ENCODE peak calls at places on chromosome 3, in four cellular contexts. X is HEK293T, I is H1, R is GM12878. G is an unnamed sample.

GRCh38 chr3:15120986-15121385 is 22.0 kb upstream of the RBSN start:
- DNase-seq in R (peak; percentile 24), I (no peak), X (no peak), G (no peak)

GRCh38 chr3:118425272-118425837 is 609.3 kb downstream of the IGSF11 start:
- DNase-seq in I (no peak), R (no peak), X (no peak), G (no peak)

GRCh38 chr3:8625991-8626390 is 18.6 kb downstream of the SSUH2 start:
- DNase-seq in I (no peak), X (no peak), R (no peak), G (no peak)

GRCh38 chr3:95923496-95924210 is 890.7 kb upstream of the EPHA6 start:
- DNase-seq in I (no peak), X (no peak), R (no peak), G (no peak)

GRCh38 chr3:171526869-171527268 is 66.7 kb upstream of the TNIK start:
- DNase-seq in R (no peak), X (no peak), I (no peak), G (no peak)

GRCh38 chr3:129308636-129309035 is 30.0 kb downstream of the HMCES start:
- DNase-seq in R (no peak), I (no peak), X (no peak), G (no peak)

GRCh38 chr3:71064976-71065763 is 518.4 kb downstream of the FOXP1 start:
- DNase-seq in I (peak; percentile 82), X (peak; percentile 36), R (no peak), G (no peak)

GRCh38 chr3:87082806-87083440 is 92.0 kb upstream of the VGLL3 start:
- DNase-seq in I (peak; percentile 45), R (no peak), X (peak; percentile 60), G (peak; percentile 51)

GRCh38 chr3:113212845-113213375 is 1.6 kb downstream of the BOC start:
- DNase-seq in R (no peak), I (no peak), X (no peak), G (no peak)

GRCh38 chr3:98329392-98330124 is 24.1 kb upstream of the OR5K4 start:
- DNase-seq in R (peak; percentile 27), X (peak; percentile 54), I (peak; percentile 71), G (peak; percentile 68)

GRCh38 chr3:183279371-183279770 is 26.3 kb downstream of the B3GNT5 start:
- DNase-seq in I (no peak), R (no peak), X (no peak), G (no peak)

GRCh38 chr3:124401841-124402240 is 328.4 kb upstream of the UMPS start:
- DNase-seq in R (no peak), X (no peak), I (no peak), G (no peak)

GRCh38 chr3:33030802-33031201 is 66.1 kb downstream of the GLB1 start:
- DNase-seq in X (peak; percentile 30), R (no peak), I (no peak), G (peak; percentile 11)

GRCh38 chr3:149487598-149488197 is 13.2 kb downstream of the TM4SF4 start:
- DNase-seq in X (peak; percentile 43), I (peak; percentile 85), R (no peak), G (peak; percentile 25)

GRCh38 chr3:101941253-101942039 is 92.1 kb downstream of the NFKBIZ start:
- DNase-seq in R (no peak), X (no peak), I (no peak), G (no peak)

GRCh38 chr3:4948395-4948794 is 30.8 kb upstream of the BHLHE40 start:
- DNase-seq in R (no peak), X (no peak), I (no peak), G (no peak)

GRCh38 chr3:179093807-179094206 is 22.2 kb upstream of the ZMAT3 start:
- DNase-seq in I (no peak), X (no peak), R (no peak), G (no peak)

GRCh38 chr3:164470471-164470870 is 607.8 kb downstream of the SI start:
- DNase-seq in R (no peak), I (no peak), X (no peak), G (peak; percentile 11)

GRCh38 chr3:72492240-72492639 is 356.0 kb downstream of the SHQ1 start:
- DNase-seq in X (no peak), R (no peak), I (no peak), G (no peak)

GRCh38 chr3:133113526-133113925 is 75.3 kb downstream of the TMEM108 start:
- DNase-seq in X (no peak), R (no peak), I (no peak), G (no peak)

GRCh38 chr3:99640214-99640851 is 1.9 kb downstream of the COL8A1 start:
- DNase-seq in X (no peak), R (no peak), I (no peak), G (no peak)

GRCh38 chr3:161748049-161748448 is 251.4 kb downstream of the OTOL1 start:
- DNase-seq in X (no peak), R (no peak), I (no peak), G (no peak)

GRCh38 chr3:40120816-40121215 is 188.7 kb upstream of the EIF1B start:
- DNase-seq in R (no peak), X (no peak), I (no peak), G (no peak)

GRCh38 chr3:165641569-165642310 is 195.5 kb downstream of the BCHE start:
- DNase-seq in R (no peak), I (no peak), X (no peak), G (no peak)

GRCh38 chr3:22361465-22361864 is 610.5 kb upstream of the ZNF385D start:
- DNase-seq in X (no peak), R (no peak), I (no peak), G (no peak)

GRCh38 chr3:71129611-71130515 is 453.7 kb downstream of the FOXP1 start:
- DNase-seq in I (no peak), X (no peak), R (no peak), G (no peak)

GRCh38 chr3:30554317-30554690 is 52.1 kb upstream of the TGFBR2 start:
- DNase-seq in X (no peak), I (no peak), R (no peak), G (no peak)

GRCh38 chr3:156617145-156617544 is 57.2 kb upstream of the TIPARP start:
- DNase-seq in X (no peak), I (no peak), R (no peak), G (no peak)

GRCh38 chr3:98602078-98602678 is 8.8 kb upstream of the CPOX start:
- DNase-seq in I (no peak), R (peak; percentile 55), X (peak; percentile 57), G (no peak)

GRCh38 chr3:72494076-72495000 is 353.9 kb downstream of the SHQ1 start:
- DNase-seq in X (no peak), I (no peak), R (no peak), G (no peak)

GRCh38 chr3:111541911-111542483 is at the start of gene CD96:
- DNase-seq in I (no peak), X (no peak), R (no peak), G (no peak)

GRCh38 chr3:10011644-10012043 is 14.6 kb upstream of the FANCD2 start:
- DNase-seq in R (no peak), X (no peak), I (no peak), G (no peak)

GRCh38 chr3:5047764-5048163 is 68.5 kb downstream of the BHLHE40 start:
- DNase-seq in I (no peak), R (no peak), X (no peak), G (no peak)

GRCh38 chr3:152147748-152148147 is 121.0 kb upstream of the MBNL1 start:
- DNase-seq in R (no peak), I (no peak), X (no peak), G (no peak)

GRCh38 chr3:31432897-31433678 is 99.6 kb upstream of the STT3B start:
- DNase-seq in R (no peak), X (no peak), I (no peak), G (no peak)

GRCh38 chr3:46191730-46192129 is 16.4 kb downstream of the CCR1 start:
- DNase-seq in X (no peak), R (no peak), I (no peak), G (no peak)
- TF ChIP-seq SUZ12 in X (no peak), R (no peak), I (no peak), G (no peak)

GRCh38 chr3:52796411-52796810 is 1.8 kb downstream of the ITIH3 start:
- DNase-seq in R (no peak), X (no peak), I (no peak), G (no peak)

GRCh38 chr3:52800079-52800478 is 5.5 kb downstream of the ITIH3 start:
- DNase-seq in I (no peak), R (no peak), X (no peak), G (no peak)

GRCh38 chr3:52798376-52798977 is 3.9 kb downstream of the ITIH3 start:
- DNase-seq in R (no peak), X (no peak), I (no peak), G (no peak)

GRCh38 chr3:52801839-52802238 is 7.2 kb downstream of the ITIH3 start:
- DNase-seq in X (no peak), R (no peak), I (no peak), G (no peak)

DNA sequence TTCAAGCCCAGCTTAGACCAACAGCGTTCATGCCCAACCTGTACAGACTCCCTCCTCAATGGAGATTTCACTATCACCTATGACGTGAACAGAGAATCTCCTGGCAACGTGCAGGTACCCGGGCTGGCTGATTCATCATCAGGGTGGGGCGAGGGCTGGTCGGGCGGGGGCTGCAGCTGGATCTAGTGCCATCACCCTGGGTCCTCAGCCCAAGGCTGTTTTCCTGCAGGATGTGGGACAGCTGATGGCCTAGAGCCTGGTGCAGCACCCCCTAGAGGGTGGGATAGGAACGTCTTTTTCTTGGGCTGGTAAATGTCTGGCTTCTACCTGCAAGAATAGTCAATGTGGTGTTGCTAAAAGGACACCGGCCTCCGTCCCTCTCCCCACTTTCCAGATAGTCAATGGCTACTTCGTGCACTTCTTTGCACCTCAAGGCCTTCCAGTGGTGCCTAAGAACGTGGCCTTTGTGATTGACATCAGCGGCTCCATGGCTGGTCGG is 4.4 kb downstream of the ITIH3 start:
- DNase-seq in R (no peak), I (peak; percentile 87), X (peak; percentile 80), G (peak; percentile 38)
- TF ChIP-seq SUZ12 in R (no peak), I (no peak), X (no peak), G (no peak)

DNA sequence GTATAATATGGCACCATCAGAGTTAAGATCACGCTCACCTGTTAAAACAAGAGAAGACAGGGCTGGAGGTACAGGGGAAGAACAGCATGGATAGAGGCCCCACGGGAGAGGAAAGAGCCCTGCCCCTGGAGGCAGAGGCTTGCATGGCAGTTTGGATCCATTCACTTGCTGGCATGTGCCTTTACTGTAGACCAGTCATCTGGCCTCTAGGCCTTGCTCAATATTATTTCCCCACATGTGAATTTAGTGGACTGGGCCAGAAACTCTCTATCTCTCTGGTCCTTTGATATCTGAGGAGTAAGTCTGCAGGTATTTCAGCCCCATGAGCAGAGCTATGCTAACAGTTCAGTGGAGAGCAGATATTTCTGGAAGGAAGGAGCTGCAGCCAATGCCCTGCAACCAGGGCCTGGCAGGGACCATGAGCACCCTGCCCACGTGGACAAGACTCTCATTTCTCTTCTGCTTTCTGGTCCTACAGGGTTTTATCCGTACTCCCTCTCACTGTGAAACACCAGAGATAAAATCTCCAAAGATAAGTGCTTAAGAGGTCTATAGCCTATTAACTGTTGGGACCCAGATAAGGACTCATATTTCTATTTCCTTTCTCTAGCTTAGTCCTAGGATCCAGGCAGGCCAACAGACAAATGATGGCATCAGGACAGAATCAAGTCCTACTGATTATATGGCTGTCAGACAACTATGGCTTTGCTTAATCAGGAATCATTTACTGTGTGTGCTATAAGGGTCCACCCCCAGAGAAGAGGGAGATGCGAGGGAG is 65.0 kb downstream of the CLDN11 start:
- DNase-seq in R (no peak), X (peak; percentile 45), I (peak; percentile 55), G (no peak)
- TF ChIP-seq SUZ12 in R (no peak), X (no peak), I (no peak), G (no peak)

DNA sequence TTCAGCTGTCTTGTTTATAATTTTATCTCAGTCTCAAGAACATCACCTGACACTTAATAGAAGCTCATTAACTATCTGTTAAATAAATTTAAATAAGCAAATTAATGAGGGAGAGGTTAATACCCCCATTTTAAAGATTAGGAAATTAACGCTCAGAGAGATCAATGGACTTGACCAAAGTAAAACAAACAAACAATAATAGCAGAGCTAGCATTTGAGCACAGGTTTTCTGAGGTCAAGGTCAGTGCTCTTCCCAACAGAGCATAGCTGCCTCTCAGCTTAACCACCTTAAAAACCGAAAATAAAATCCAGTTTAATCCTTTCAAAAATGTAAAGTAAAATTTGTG is 196.6 kb upstream of the BCL6 start:
- DNase-seq in I (no peak), R (no peak), X (no peak), G (no peak)
- TF ChIP-seq SUZ12 in I (no peak), R (no peak), X (no peak), G (no peak)